ENCODE peak calls at places on chromosomes 5 and 9, in four cellular contexts. One of them, this sample, is unnamed.

GRCh38 chr5:139417214-139417613 is 13.3 kb upstream of the SPATA24 start:
- DNase-seq in breast epithelium: no peak
- DNase-seq in foreskin keratinocyte: peak; percentile 40
- DNase-seq in upper lobe of right lung: no peak
- DNase-seq in this sample: no peak

GRCh38 chr9:110192531-110193326 is 15.2 kb downstream of the C9orf152 start:
- DNase-seq in breast epithelium: peak; percentile 55
- DNase-seq in foreskin keratinocyte: no peak
- DNase-seq in upper lobe of right lung: no peak
- DNase-seq in this sample: no peak

GRCh38 chr5:50751064-50751657 is 84.7 kb downstream of the PARP8 start:
- DNase-seq in foreskin keratinocyte: peak; percentile 46
- DNase-seq in breast epithelium: no peak
- DNase-seq in upper lobe of right lung: no peak
- DNase-seq in this sample: no peak

GRCh38 chr5:157459715-157460599 is at the start of gene NIPAL4:
- DNase-seq in breast epithelium: no peak
- DNase-seq in foreskin keratinocyte: no peak
- DNase-seq in upper lobe of right lung: no peak
- DNase-seq in this sample: no peak

GRCh38 chr9:107044872-107045271 is 181.9 kb downstream of the ZNF462 start:
- DNase-seq in breast epithelium: no peak
- DNase-seq in upper lobe of right lung: no peak
- DNase-seq in foreskin keratinocyte: no peak
- DNase-seq in this sample: no peak

GRCh38 chr5:103646698-103647614 is 84.4 kb upstream of the NUDT12 start:
- DNase-seq in upper lobe of right lung: no peak
- DNase-seq in breast epithelium: no peak
- DNase-seq in foreskin keratinocyte: no peak
- DNase-seq in this sample: no peak

GRCh38 chr5:76325326-76325725 is 77.8 kb upstream of the IQGAP2 start:
- DNase-seq in foreskin keratinocyte: no peak
- DNase-seq in breast epithelium: no peak
- DNase-seq in upper lobe of right lung: no peak
- DNase-seq in this sample: no peak

GRCh38 chr5:169941542-169941941 is 38.8 kb downstream of the INSYN2B start:
- DNase-seq in breast epithelium: no peak
- DNase-seq in foreskin keratinocyte: no peak
- DNase-seq in upper lobe of right lung: no peak
- DNase-seq in this sample: no peak

GRCh38 chr9:16138961-16139441 is 586.2 kb downstream of the CCDC171 start:
- DNase-seq in upper lobe of right lung: no peak
- DNase-seq in foreskin keratinocyte: no peak
- DNase-seq in breast epithelium: peak; percentile 29
- DNase-seq in this sample: no peak

DNA sequence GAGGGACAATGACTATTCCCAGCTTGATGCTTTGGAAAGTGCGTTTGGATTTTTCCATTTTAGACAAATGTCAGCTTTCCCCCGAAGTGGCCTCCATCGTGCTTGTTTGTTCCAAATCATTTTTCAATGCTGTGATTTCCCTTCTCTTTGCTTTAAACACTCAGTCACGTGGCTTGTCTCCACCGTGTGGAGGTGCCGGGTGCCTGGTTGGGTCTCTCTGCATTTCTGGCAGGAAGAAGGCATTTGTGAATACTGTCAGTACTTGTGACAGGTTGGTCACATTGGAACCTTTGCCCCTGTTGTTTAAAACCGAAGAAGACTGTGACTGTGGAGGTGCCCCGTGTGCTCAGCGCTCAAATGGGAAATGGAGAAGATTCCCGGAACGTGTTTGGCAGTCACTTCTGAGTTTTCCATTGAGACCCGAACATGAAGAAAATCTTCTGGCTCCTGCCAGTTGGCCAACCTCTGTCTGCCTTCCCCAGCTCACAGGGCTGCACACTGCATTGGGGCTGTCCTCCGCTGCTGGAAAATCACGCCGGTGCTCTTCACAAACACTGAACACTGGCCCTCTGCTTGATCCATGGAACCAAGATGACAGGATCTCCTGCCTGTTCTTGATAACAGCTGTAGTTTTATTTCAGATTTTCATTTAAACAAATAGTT is 74.6 kb downstream of the LMNB1 start:
- DNase-seq in upper lobe of right lung: no peak
- DNase-seq in breast epithelium: no peak
- DNase-seq in foreskin keratinocyte: no peak
- DNase-seq in this sample: no peak
- H3K27ac ChIP-seq in upper lobe of right lung: no peak overlapping the region
- H3K27ac ChIP-seq in breast epithelium: peak overlapping the region; percentile 82
- H3K27ac ChIP-seq in foreskin keratinocyte: no peak overlapping the region
- H3K27ac ChIP-seq in this sample: no peak overlapping the region

DNA sequence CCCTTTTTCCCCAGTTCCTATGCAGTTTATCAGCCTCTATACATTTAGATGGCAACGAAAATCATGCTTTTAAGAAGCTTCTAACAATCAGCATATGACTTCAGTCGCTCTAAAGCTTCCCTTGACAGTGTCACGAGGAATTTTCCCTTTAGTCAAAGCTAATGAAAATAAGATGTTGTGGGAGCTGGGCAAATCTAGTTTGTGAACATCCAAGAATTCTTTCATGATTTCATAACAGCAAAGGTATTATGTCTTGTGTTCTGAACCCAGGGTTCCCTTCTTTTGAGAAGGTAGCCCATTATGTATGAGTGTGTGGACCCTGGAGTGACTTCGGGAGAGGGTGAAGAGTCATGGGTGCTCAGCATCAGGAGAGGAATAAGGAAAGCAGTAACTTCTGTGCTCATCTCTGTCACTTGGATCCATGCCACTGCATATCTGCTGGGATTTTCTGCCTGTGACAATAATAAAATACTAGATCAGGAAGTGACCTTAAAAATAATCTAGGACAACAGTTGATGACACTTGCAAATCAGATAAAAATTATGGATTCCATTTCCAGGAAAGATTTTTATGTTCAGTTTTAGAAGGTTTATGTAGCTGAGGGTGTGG is 102.4 kb downstream of the PCSK1 start:
- DNase-seq in upper lobe of right lung: no peak
- DNase-seq in breast epithelium: no peak
- DNase-seq in foreskin keratinocyte: no peak
- DNase-seq in this sample: no peak
- H3K27ac ChIP-seq in upper lobe of right lung: no peak overlapping the region
- H3K27ac ChIP-seq in breast epithelium: no peak overlapping the region
- H3K27ac ChIP-seq in foreskin keratinocyte: no peak overlapping the region
- H3K27ac ChIP-seq in this sample: no peak overlapping the region

GRCh38 chr5:116652196-116652729 is 77.6 kb upstream of the SEMA6A start:
- DNase-seq in foreskin keratinocyte: peak; percentile 82
- DNase-seq in breast epithelium: peak; percentile 82
- DNase-seq in upper lobe of right lung: no peak
- DNase-seq in this sample: peak; percentile 76

GRCh38 chr5:116654890-116655289 is 80.3 kb upstream of the SEMA6A start:
- DNase-seq in foreskin keratinocyte: no peak
- DNase-seq in upper lobe of right lung: no peak
- DNase-seq in breast epithelium: no peak
- DNase-seq in this sample: no peak

GRCh38 chr5:116651653-116652052 is 77.0 kb upstream of the SEMA6A start:
- DNase-seq in breast epithelium: no peak
- DNase-seq in foreskin keratinocyte: no peak
- DNase-seq in upper lobe of right lung: no peak
- DNase-seq in this sample: no peak

GRCh38 chr5:116650964-116651363 is 76.3 kb upstream of the SEMA6A start:
- DNase-seq in upper lobe of right lung: no peak
- DNase-seq in foreskin keratinocyte: no peak
- DNase-seq in breast epithelium: no peak
- DNase-seq in this sample: no peak

GRCh38 chr5:116652903-116653302 is 78.3 kb upstream of the SEMA6A start:
- DNase-seq in foreskin keratinocyte: peak; percentile 36
- DNase-seq in upper lobe of right lung: no peak
- DNase-seq in breast epithelium: no peak
- DNase-seq in this sample: no peak
- H3K27ac ChIP-seq in foreskin keratinocyte: no peak overlapping the region
- H3K27ac ChIP-seq in upper lobe of right lung: no peak overlapping the region
- H3K27ac ChIP-seq in breast epithelium: peak overlapping the region; percentile 60
- H3K27ac ChIP-seq in this sample: peak overlapping the region; percentile 86

GRCh38 chr5:67361932-67362729 is 165.5 kb upstream of the CD180 start:
- DNase-seq in foreskin keratinocyte: peak; percentile 45
- DNase-seq in upper lobe of right lung: no peak
- DNase-seq in breast epithelium: no peak
- DNase-seq in this sample: no peak
- H3K27ac ChIP-seq in foreskin keratinocyte: no peak overlapping the region
- H3K27ac ChIP-seq in upper lobe of right lung: no peak overlapping the region
- H3K27ac ChIP-seq in breast epithelium: no peak overlapping the region
- H3K27ac ChIP-seq in this sample: no peak overlapping the region